ENCODE peak calls at places on chromosomes 5 and 9, in ten cellular contexts. One of them, this sample, is unnamed.

GRCh38 chr5:107380654-107381053 is 290.1 kb downstream of the EFNA5 start:
- DNase-seq in ACHN: no peak
- DNase-seq in naive thymus-derived CD8-positive, alpha-beta T cell: no peak
- DNase-seq in ecto neural progenitor cell: no peak
- DNase-seq in posterior vena cava: no peak
- DNase-seq in HT1080: peak; percentile 4
- DNase-seq in GM12892: no peak
- DNase-seq in NCI-H2081: no peak
- DNase-seq in nucleus accumbens: no peak
- DNase-seq in right cardiac atrium: no peak
- DNase-seq in this sample: no peak

GRCh38 chr9:96486351-96487029 is 36.5 kb downstream of the HABP4 start:
- DNase-seq in ACHN: no peak
- DNase-seq in naive thymus-derived CD8-positive, alpha-beta T cell: no peak
- DNase-seq in ecto neural progenitor cell: no peak
- DNase-seq in posterior vena cava: no peak
- DNase-seq in HT1080: peak; percentile 18
- DNase-seq in GM12892: no peak
- DNase-seq in NCI-H2081: no peak
- DNase-seq in nucleus accumbens: peak; percentile 24
- DNase-seq in right cardiac atrium: peak; percentile 91
- DNase-seq in this sample: peak; percentile 85

GRCh38 chr5:78757269-78758053 is 108.9 kb upstream of the LHFPL2 start:
- DNase-seq in ACHN: no peak
- DNase-seq in naive thymus-derived CD8-positive, alpha-beta T cell: no peak
- DNase-seq in ecto neural progenitor cell: no peak
- DNase-seq in posterior vena cava: no peak
- DNase-seq in HT1080: peak; percentile 81
- DNase-seq in GM12892: no peak
- DNase-seq in NCI-H2081: no peak
- DNase-seq in nucleus accumbens: no peak
- DNase-seq in right cardiac atrium: peak; percentile 63
- DNase-seq in this sample: no peak

GRCh38 chr9:90306118-90306517 is 336.5 kb downstream of the DIRAS2 start:
- DNase-seq in ACHN: no peak
- DNase-seq in naive thymus-derived CD8-positive, alpha-beta T cell: no peak
- DNase-seq in ecto neural progenitor cell: no peak
- DNase-seq in posterior vena cava: no peak
- DNase-seq in HT1080: no peak
- DNase-seq in GM12892: no peak
- DNase-seq in NCI-H2081: no peak
- DNase-seq in nucleus accumbens: no peak
- DNase-seq in right cardiac atrium: no peak
- DNase-seq in this sample: no peak

GRCh38 chr5:135631356-135631755 is 52.6 kb upstream of the CXCL14 start:
- DNase-seq in ACHN: no peak
- DNase-seq in naive thymus-derived CD8-positive, alpha-beta T cell: no peak
- DNase-seq in ecto neural progenitor cell: no peak
- DNase-seq in posterior vena cava: no peak
- DNase-seq in HT1080: no peak
- DNase-seq in GM12892: no peak
- DNase-seq in NCI-H2081: no peak
- DNase-seq in nucleus accumbens: no peak
- DNase-seq in right cardiac atrium: no peak
- DNase-seq in this sample: no peak

GRCh38 chr9:136445799-136446198 is 6.2 kb upstream of the INPP5E start:
- DNase-seq in ACHN: no peak
- DNase-seq in naive thymus-derived CD8-positive, alpha-beta T cell: no peak
- DNase-seq in ecto neural progenitor cell: no peak
- DNase-seq in posterior vena cava: no peak
- DNase-seq in HT1080: no peak
- DNase-seq in GM12892: no peak
- DNase-seq in NCI-H2081: no peak
- DNase-seq in nucleus accumbens: no peak
- DNase-seq in right cardiac atrium: no peak
- DNase-seq in this sample: no peak

GRCh38 chr5:98259595-98259994 is 513.9 kb upstream of the RGMB start:
- DNase-seq in ACHN: no peak
- DNase-seq in naive thymus-derived CD8-positive, alpha-beta T cell: no peak
- DNase-seq in ecto neural progenitor cell: no peak
- DNase-seq in posterior vena cava: peak; percentile 49
- DNase-seq in HT1080: no peak
- DNase-seq in GM12892: no peak
- DNase-seq in NCI-H2081: no peak
- DNase-seq in nucleus accumbens: no peak
- DNase-seq in right cardiac atrium: no peak
- DNase-seq in this sample: no peak

GRCh38 chr9:124222918-124223720 is 34.6 kb upstream of the NEK6 start:
- DNase-seq in ACHN: no peak
- DNase-seq in naive thymus-derived CD8-positive, alpha-beta T cell: no peak
- DNase-seq in ecto neural progenitor cell: no peak
- DNase-seq in posterior vena cava: peak; percentile 87
- DNase-seq in HT1080: no peak
- DNase-seq in GM12892: no peak
- DNase-seq in NCI-H2081: peak; percentile 40
- DNase-seq in nucleus accumbens: peak; percentile 51
- DNase-seq in right cardiac atrium: peak; percentile 89
- DNase-seq in this sample: no peak

GRCh38 chr9:101495810-101496209 is 37.8 kb upstream of the RNF20 start:
- DNase-seq in ACHN: no peak
- DNase-seq in naive thymus-derived CD8-positive, alpha-beta T cell: no peak
- DNase-seq in ecto neural progenitor cell: no peak
- DNase-seq in posterior vena cava: no peak
- DNase-seq in HT1080: no peak
- DNase-seq in GM12892: no peak
- DNase-seq in NCI-H2081: no peak
- DNase-seq in nucleus accumbens: no peak
- DNase-seq in right cardiac atrium: no peak
- DNase-seq in this sample: no peak

GRCh38 chr5:134003957-134004625 is 684 bp downstream of the VDAC1 start:
- DNase-seq in ACHN: peak; percentile 39
- DNase-seq in naive thymus-derived CD8-positive, alpha-beta T cell: peak; percentile 36
- DNase-seq in ecto neural progenitor cell: peak; percentile 71
- DNase-seq in posterior vena cava: peak; percentile 92
- DNase-seq in HT1080: peak; percentile 16
- DNase-seq in GM12892: peak; percentile 68
- DNase-seq in NCI-H2081: no peak
- DNase-seq in nucleus accumbens: peak; percentile 33
- DNase-seq in right cardiac atrium: peak; percentile 89
- DNase-seq in this sample: peak; percentile 87

GRCh38 chr5:82595083-82595482 is 316.9 kb upstream of the RPS23 start:
- DNase-seq in ACHN: no peak
- DNase-seq in naive thymus-derived CD8-positive, alpha-beta T cell: no peak
- DNase-seq in ecto neural progenitor cell: no peak
- DNase-seq in posterior vena cava: no peak
- DNase-seq in HT1080: no peak
- DNase-seq in GM12892: no peak
- DNase-seq in NCI-H2081: no peak
- DNase-seq in nucleus accumbens: no peak
- DNase-seq in right cardiac atrium: no peak
- DNase-seq in this sample: no peak

GRCh38 chr9:116469128-116469527 is 218.0 kb upstream of the TRIM32 start:
- DNase-seq in ACHN: no peak
- DNase-seq in naive thymus-derived CD8-positive, alpha-beta T cell: no peak
- DNase-seq in ecto neural progenitor cell: no peak
- DNase-seq in posterior vena cava: no peak
- DNase-seq in HT1080: no peak
- DNase-seq in GM12892: no peak
- DNase-seq in NCI-H2081: no peak
- DNase-seq in nucleus accumbens: no peak
- DNase-seq in right cardiac atrium: no peak
- DNase-seq in this sample: no peak

GRCh38 chr5:1110930-1111726 is 735 bp downstream of the SLC12A7 start:
- DNase-seq in ACHN: peak; percentile 17
- DNase-seq in naive thymus-derived CD8-positive, alpha-beta T cell: no peak
- DNase-seq in ecto neural progenitor cell: no peak
- DNase-seq in posterior vena cava: no peak
- DNase-seq in HT1080: no peak
- DNase-seq in GM12892: peak; percentile 64
- DNase-seq in NCI-H2081: no peak
- DNase-seq in nucleus accumbens: no peak
- DNase-seq in right cardiac atrium: peak; percentile 85
- DNase-seq in this sample: peak; percentile 91

GRCh38 chr9:8268216-8268878 is 468.8 kb upstream of the DMAC1 start:
- DNase-seq in ACHN: no peak
- DNase-seq in naive thymus-derived CD8-positive, alpha-beta T cell: no peak
- DNase-seq in ecto neural progenitor cell: no peak
- DNase-seq in posterior vena cava: no peak
- DNase-seq in HT1080: no peak
- DNase-seq in GM12892: no peak
- DNase-seq in NCI-H2081: no peak
- DNase-seq in nucleus accumbens: no peak
- DNase-seq in right cardiac atrium: no peak
- DNase-seq in this sample: no peak

GRCh38 chr5:79346420-79346824 is 110.5 kb downstream of the JMY start:
- DNase-seq in ACHN: peak; percentile 2
- DNase-seq in naive thymus-derived CD8-positive, alpha-beta T cell: no peak
- DNase-seq in ecto neural progenitor cell: no peak
- DNase-seq in posterior vena cava: no peak
- DNase-seq in HT1080: peak; percentile 83
- DNase-seq in GM12892: no peak
- DNase-seq in NCI-H2081: no peak
- DNase-seq in nucleus accumbens: no peak
- DNase-seq in right cardiac atrium: no peak
- DNase-seq in this sample: no peak

GRCh38 chr5:172049226-172049796 is 42.9 kb upstream of the FBXW11 start:
- DNase-seq in ACHN: no peak
- DNase-seq in naive thymus-derived CD8-positive, alpha-beta T cell: no peak
- DNase-seq in ecto neural progenitor cell: no peak
- DNase-seq in posterior vena cava: no peak
- DNase-seq in HT1080: no peak
- DNase-seq in GM12892: no peak
- DNase-seq in NCI-H2081: no peak
- DNase-seq in nucleus accumbens: no peak
- DNase-seq in right cardiac atrium: no peak
- DNase-seq in this sample: no peak

GRCh38 chr9:133359420-133360175 is 3.2 kb downstream of the SURF2 start:
- DNase-seq in ACHN: no peak
- DNase-seq in naive thymus-derived CD8-positive, alpha-beta T cell: no peak
- DNase-seq in ecto neural progenitor cell: no peak
- DNase-seq in posterior vena cava: no peak
- DNase-seq in HT1080: no peak
- DNase-seq in GM12892: no peak
- DNase-seq in NCI-H2081: no peak
- DNase-seq in nucleus accumbens: no peak
- DNase-seq in right cardiac atrium: peak; percentile 68
- DNase-seq in this sample: no peak